ENCODE peak calls at places on chromosomes 2 and 18, in five cellular contexts. C is HCT116, M is K562, T is GM12878, O is HepG2. F is an unnamed sample.

GRCh38 chr2:48454504-48454903 is 75.5 kb upstream of the STON1 start:
- DNase-seq in C (no peak), M (no peak), T (no peak), O (no peak), F (no peak)

GRCh38 chr18:13035249-13035914 is 44.2 kb downstream of the CEP192 start:
- DNase-seq in C (no peak), M (no peak), T (no peak), O (no peak), F (no peak)

GRCh38 chr18:68489018-68489792 is 225.7 kb downstream of the TMX3 start:
- DNase-seq in C (no peak), M (no peak), T (no peak), O (no peak), F (no peak)

GRCh38 chr2:46096272-46096671 is 200.9 kb upstream of the EPAS1 start:
- DNase-seq in C (no peak), M (no peak), T (no peak), O (no peak), F (no peak)

GRCh38 chr2:113281920-113282746 is 3.4 kb upstream of the PAX8 start:
- DNase-seq in C (no peak), M (no peak), T (no peak), O (peak; percentile 49), F (no peak)

GRCh38 chr2:197487385-197487784 is 12.3 kb downstream of the HSPD1 start:
- DNase-seq in C (no peak), M (no peak), T (no peak), O (no peak), F (no peak)

GRCh38 chr2:89763581-89764485 is 1072.4 kb downstream of the RPIA start:
- DNase-seq in C (no peak), M (no peak), T (no peak), O (no peak), F (no peak)

GRCh38 chr2:12649602-12650400 is 66.9 kb upstream of the TRIB2 start:
- DNase-seq in C (no peak), M (no peak), T (no peak), O (no peak), F (no peak)

GRCh38 chr2:179274749-179275148 is 10.1 kb upstream of the SESTD1 start:
- DNase-seq in C (no peak), M (no peak), T (no peak), O (no peak), F (no peak)

GRCh38 chr2:238344517-238344916 is 24.2 kb downstream of the TRAF3IP1 start:
- DNase-seq in C (no peak), M (no peak), T (no peak), O (no peak), F (no peak)

GRCh38 chr2:103004426-103004942 is 242.7 kb downstream of the TMEM182 start:
- DNase-seq in C (no peak), M (no peak), T (no peak), O (no peak), F (no peak)

GRCh38 chr18:43692291-43692690 is 415.0 kb upstream of the SYT4 start:
- DNase-seq in C (no peak), M (no peak), T (no peak), O (no peak), F (no peak)

GRCh38 chr2:109475531-109476210 is 138.1 kb downstream of the SEPTIN10 start:
- DNase-seq in C (no peak), M (no peak), T (no peak), O (no peak), F (no peak)

GRCh38 chr2:173715483-173715882 is 249.7 kb downstream of the SP3 start:
- DNase-seq in C (no peak), M (no peak), T (no peak), O (no peak), F (no peak)

GRCh38 chr2:74864728-74865722 is 31.1 kb downstream of the HK2 start:
- DNase-seq in C (peak; percentile 54), M (peak; percentile 38), T (no peak), O (no peak), F (no peak)

GRCh38 chr2:74867841-74868658 is 34.1 kb downstream of the HK2 start:
- DNase-seq in C (no peak), M (no peak), T (no peak), O (no peak), F (no peak)

GRCh38 chr2:74869522-74869921 is 35.6 kb downstream of the HK2 start:
- DNase-seq in C (no peak), M (no peak), T (no peak), O (no peak), F (no peak)

GRCh38 chr2:74863802-74864248 is 29.9 kb downstream of the HK2 start:
- DNase-seq in C (no peak), M (no peak), T (no peak), O (no peak), F (no peak)

GRCh38 chr2:74865770-74866674 is 32.1 kb downstream of the HK2 start:
- DNase-seq in C (peak; percentile 39), M (no peak), T (no peak), O (peak; percentile 38), F (no peak)
- TF ChIP-seq SRF in C (no peak), M (no peak), T (no peak), O (no peak), F (no peak)

GRCh38 chr2:235868224-235868623 is 300.0 kb downstream of the GBX2 start:
- DNase-seq in C (no peak), M (no peak), T (no peak), O (no peak), F (no peak)
- TF ChIP-seq SIN3A in C (no peak), M (no peak), T (no peak), O (no peak), F (no peak)

DNA sequence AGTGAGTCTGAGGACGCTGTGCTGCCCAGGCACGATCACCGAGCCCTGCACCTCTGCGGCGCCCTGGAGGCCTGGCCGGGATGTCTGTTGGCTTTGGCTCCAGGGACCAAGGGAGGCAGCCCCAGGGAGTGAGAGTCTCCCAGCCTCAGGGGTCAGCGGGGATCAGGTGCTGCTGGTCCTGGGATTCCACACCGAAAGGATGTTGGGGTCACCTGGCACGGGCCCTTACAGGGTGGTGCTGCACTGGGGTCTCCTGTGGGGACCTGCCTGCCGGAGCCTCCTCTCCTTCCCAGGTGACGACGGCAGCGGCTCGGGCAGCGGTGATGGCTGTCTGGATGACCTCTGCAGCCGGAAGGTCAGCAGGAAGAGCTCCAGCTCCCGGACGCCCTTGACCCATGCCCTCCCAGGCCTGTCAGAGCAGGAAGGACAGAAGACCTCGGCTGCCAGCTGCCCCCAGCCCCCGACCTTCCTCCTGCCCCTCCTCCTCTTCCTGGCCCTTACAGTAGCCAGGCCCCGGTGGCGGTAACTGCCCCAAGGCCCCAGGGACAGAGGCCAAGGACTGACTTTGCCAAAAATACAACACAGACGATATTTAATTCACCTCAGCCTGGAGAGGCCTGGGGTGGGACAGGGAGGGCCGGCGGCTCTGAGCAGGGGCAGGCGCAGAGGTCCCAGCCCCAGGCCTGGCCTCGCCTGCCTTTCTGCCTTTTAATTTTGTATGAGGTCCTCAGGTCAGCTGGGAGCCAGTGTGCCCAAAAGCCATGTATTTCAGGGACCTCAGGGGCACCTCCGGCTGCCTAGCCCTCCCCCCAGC is 30.5 kb downstream of the GPC1 start:
- DNase-seq in C (no peak), M (no peak), T (no peak), O (no peak), F (no peak)
- TF ChIP-seq SRF in C (no peak), M (no peak), T (no peak), O (no peak), F (no peak)

GRCh38 chr2:68807821-68808266 is 63.4 kb downstream of the BMP10 start:
- DNase-seq in C (no peak), M (no peak), T (no peak), O (no peak), F (no peak)
- TF ChIP-seq SIN3A in C (no peak), M (no peak), T (no peak), O (no peak), F (no peak)

GRCh38 chr18:23857756-23858155 is 156.8 kb upstream of the TTC39C start:
- DNase-seq in C (no peak), M (no peak), T (no peak), O (peak; percentile 67), F (no peak)
- TF ChIP-seq SRF in C (no peak), M (no peak), T (no peak), O (no peak), F (no peak)

F was measured in H1.